ENCODE peak calls at places on chromosomes 7 and 10, in four cellular contexts. L is lung, A is MM.1S, W is mesendoderm. J is an unnamed sample. For H3K4me1, the result is how much of the 10 kb centered on the place peaks cover.

GRCh38 chr7:151696738-151697514 is 177.2 kb upstream of the RHEB start:
- DNase-seq in L (no peak), A (no peak), W (peak), J (no peak)

GRCh38 chr10:117005454-117006055 is 568 bp upstream of the SHTN1 start:
- DNase-seq in L (no peak), A (no peak), W (peak), J (no peak)

GRCh38 chr10:102988404-102989314 is 70.6 kb downstream of the CNNM2 start:
- DNase-seq in L (no peak), A (peak), W (no peak), J (no peak)

GRCh38 chr10:71429304-71429703 is 32.6 kb downstream of the CDH23 start:
- DNase-seq in L (no peak), A (no peak), W (no peak), J (no peak)

GRCh38 chr10:124223001-124223710 is 129.8 kb upstream of the CHST15 start:
- DNase-seq in L (no peak), A (no peak), W (no peak), J (no peak)

GRCh38 chr7:37341033-37341630 is 107.5 kb downstream of the ELMO1 start:
- DNase-seq in L (no peak), A (peak), W (no peak), J (no peak)

GRCh38 chr7:27148776-27149641 is 1.4 kb upstream of the HOXA6 start:
- DNase-seq in L (no peak), A (no peak), W (no peak), J (no peak)

GRCh38 chr10:90197766-90198165 is 496.4 kb downstream of the KIF20B start:
- DNase-seq in L (no peak), A (no peak), W (no peak), J (no peak)

GRCh38 chr7:72504057-72504456 is 91.9 kb upstream of the CALN1 start:
- DNase-seq in L (no peak), A (no peak), W (no peak), J (no peak)

GRCh38 chr10:30529373-30529998 is 95.5 kb downstream of the MAP3K8 start:
- DNase-seq in L (peak), A (peak), W (no peak), J (peak)
- H3K4me1 ChIP-seq in L (under half), A (under half), W (under half), J (half or more)

DNA sequence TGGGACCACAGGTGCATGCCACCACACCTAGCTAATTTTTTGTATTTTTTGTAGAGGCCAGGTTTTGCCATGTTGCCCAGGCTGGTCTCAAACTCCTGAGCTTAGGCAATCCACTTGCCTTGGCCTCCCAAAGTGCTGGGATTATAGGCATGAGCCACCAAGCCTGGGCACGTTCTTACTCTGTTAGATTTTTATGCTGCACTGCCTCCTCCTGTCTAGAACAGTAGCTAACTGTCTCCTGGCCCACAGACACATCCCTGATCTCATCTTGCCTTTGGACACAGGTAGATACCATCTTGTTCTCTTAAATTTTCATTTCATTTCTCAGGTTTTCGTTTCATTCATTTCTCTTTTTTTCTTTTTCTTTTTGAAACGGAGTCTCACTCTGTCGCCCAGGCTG is 41.1 kb downstream of the BLVRA start:
- DNase-seq in L (no peak), A (no peak), W (no peak), J (no peak)
- H3K4me3 ChIP-seq in L (no peak), A (no peak), W (no peak), J (no peak)

DNA sequence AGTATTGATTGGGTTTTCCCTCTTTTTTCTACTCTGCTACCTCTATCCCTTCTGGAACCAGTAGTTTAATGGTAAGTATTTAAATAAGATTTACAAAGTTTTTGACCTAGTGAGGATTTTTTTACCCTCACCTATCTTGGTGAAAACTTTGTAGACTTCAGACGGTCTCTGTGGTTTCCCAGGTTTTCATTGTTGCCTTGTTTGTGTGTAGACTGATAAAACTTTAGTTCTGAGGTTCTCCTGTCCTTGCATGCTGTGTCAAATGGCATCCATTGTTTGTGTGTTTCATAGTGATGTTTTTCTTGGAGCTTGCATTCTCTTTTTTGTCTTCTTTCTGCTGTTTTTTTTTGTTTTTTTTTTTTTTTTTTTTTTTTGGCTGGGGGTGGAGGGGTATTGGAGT is 22.6 kb downstream of the ZNRF2 start:
- DNase-seq in L (no peak), A (no peak), W (peak), J (peak)
- H3K4me1 ChIP-seq in L (under half), A (under half), W (under half), J (under half)

DNA sequence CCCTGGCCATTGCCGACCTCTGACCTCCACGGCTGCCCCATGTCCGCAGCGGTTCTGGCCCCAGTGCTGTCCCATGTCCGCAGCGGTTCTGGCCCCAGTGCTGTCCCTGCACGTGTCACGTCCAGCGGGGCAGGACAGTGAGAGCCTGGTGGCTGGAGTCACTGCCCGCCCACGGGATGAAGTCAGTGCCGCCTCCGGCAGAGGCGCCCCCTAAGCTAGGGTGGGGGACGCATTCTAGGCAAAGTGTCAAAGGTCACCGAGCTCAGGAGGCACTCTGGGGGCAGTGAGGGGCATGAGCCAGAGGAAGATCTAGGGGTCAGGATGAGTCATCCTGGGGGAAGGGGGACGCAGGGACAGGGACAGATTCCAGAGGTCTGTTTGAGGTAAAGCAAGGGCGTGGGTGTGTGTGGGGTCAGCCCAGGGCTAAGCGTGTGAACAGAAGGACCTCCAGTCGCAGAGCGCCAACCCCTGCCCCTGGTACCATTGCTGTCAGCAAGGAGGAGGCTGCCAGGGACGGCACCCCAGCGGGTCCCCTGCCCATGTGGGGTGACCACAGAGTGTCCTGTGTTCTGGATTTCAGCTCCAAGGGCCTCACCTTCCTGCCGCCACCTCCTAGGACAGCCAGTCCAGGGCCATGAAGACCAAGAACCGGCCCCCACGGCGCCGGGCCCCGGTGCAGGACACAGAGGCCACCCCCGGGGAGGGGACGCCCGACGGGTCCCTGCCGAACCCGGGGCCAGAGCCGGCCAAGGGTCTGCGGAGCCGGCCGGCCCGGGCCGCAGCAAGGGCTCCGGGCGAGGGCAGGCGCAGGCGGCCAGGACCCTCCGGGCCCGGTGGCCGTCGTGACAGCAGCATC is 665 bp downstream of the BHLHA15 start:
- DNase-seq in L (no peak), A (no peak), W (peak), J (no peak)
- H3K4me3 ChIP-seq in L (no peak), A (peak), W (no peak), J (no peak)